ENCODE peak calls at places on chromosomes 12 and 14, in six cellular contexts. K is T-helper 1 cell; Y is NCI-H345; R is LoVo; T is CD8-positive, alpha-beta T cell; I is T-helper 2 cell. O is an unnamed sample.

GRCh38 chr14:60093606-60094005 is 1.9 kb downstream of the PCNX4 start:
- DNase-seq in I (no peak), R (no peak), K (no peak), T (no peak), Y (no peak), O (no peak)

GRCh38 chr14:65958664-65959562 is 527.3 kb upstream of the CCDC196 start:
- DNase-seq in T (no peak), I (no peak), R (peak), Y (peak), K (no peak), O (no peak)

GRCh38 chr14:68312300-68312699 is 480.6 kb downstream of the ZFP36L1 start:
- DNase-seq in T (no peak), R (no peak), K (no peak), Y (no peak), I (no peak), O (no peak)

GRCh38 chr12:47868552-47869031 is 36.2 kb downstream of the VDR start:
- DNase-seq in Y (no peak), I (no peak), T (no peak), K (no peak), R (no peak), O (no peak)

GRCh38 chr12:49413796-49414195 is 46.5 kb downstream of the SPATS2 start:
- DNase-seq in Y (no peak), R (no peak), K (no peak), I (no peak), T (no peak), O (no peak)

GRCh38 chr12:102169922-102170698 is 27.5 kb downstream of the PMCH start:
- DNase-seq in Y (peak), K (no peak), I (no peak), R (peak), T (no peak), O (peak)

GRCh38 chr12:55876110-55876509 is 33.4 kb upstream of the MMP19 start:
- DNase-seq in T (no peak), Y (no peak), I (no peak), K (no peak), R (no peak), O (no peak)

GRCh38 chr12:76942276-76942675 is 63.5 kb upstream of the CSRP2 start:
- DNase-seq in K (no peak), I (no peak), R (no peak), Y (no peak), T (no peak), O (no peak)

GRCh38 chr14:22213110-22213509 is 375.9 kb downstream of the DAD1 start:
- DNase-seq in I (no peak), Y (no peak), T (no peak), R (no peak), K (no peak), O (no peak)

GRCh38 chr12:89084751-89085150 is 267.6 kb downstream of the DUSP6 start:
- DNase-seq in T (no peak), I (no peak), R (no peak), K (no peak), Y (no peak), O (no peak)

GRCh38 chr14:57060276-57060956 is 208.3 kb downstream of the EXOC5 start:
- DNase-seq in I (no peak), Y (no peak), K (no peak), T (no peak), R (no peak), O (no peak)

GRCh38 chr14:71212683-71213107 is 305.4 kb downstream of the PCNX1 start:
- DNase-seq in T (no peak), R (no peak), I (no peak), Y (no peak), K (no peak), O (no peak)

GRCh38 chr14:98826618-98827017 is 445.4 kb downstream of the BCL11B start:
- DNase-seq in I (no peak), K (no peak), R (no peak), T (no peak), Y (no peak), O (no peak)

GRCh38 chr14:65377576-65377975 is 35.0 kb upstream of the FUT8 start:
- DNase-seq in R (no peak), Y (no peak), I (no peak), K (no peak), T (no peak), O (no peak)

GRCh38 chr14:85824526-85824925 is 294.6 kb downstream of the FLRT2 start:
- DNase-seq in K (no peak), T (no peak), R (no peak), Y (peak), I (no peak), O (no peak)

GRCh38 chr12:98868076-98868475 is 223.0 kb downstream of the APAF1 start:
- DNase-seq in Y (no peak), T (no peak), I (no peak), R (no peak), K (no peak), O (no peak)